ENCODE peak calls at places on chromosomes 6 and 20, in five cellular contexts. Q is CD8-positive, alpha-beta memory T cell; E is A549; R is Karpas-422; L is heart right ventricle. F is an unnamed sample. For H3K4me1, the result is how much of the 10 kb centered on the place peaks cover.

GRCh38 chr6:12483712-12484111 is 193.6 kb downstream of the EDN1 start:
- DNase-seq in Q (no peak), E (peak), R (no peak), L (no peak), F (no peak)

GRCh38 chr6:161487694-161488093 is 213.8 kb upstream of the AGPAT4 start:
- DNase-seq in Q (no peak), E (peak), R (no peak), L (no peak), F (no peak)

GRCh38 chr6:26155066-26155925 is 68.1 kb downstream of the HFE start:
- DNase-seq in Q (no peak), E (peak), R (peak), L (peak), F (no peak)

GRCh38 chr20:8755340-8756118 is 313.4 kb upstream of the PLCB4 start:
- DNase-seq in Q (no peak), E (no peak), R (no peak), L (no peak), F (no peak)

GRCh38 chr6:69232506-69233194 is 564.2 kb downstream of the LMBRD1 start:
- DNase-seq in Q (no peak), E (peak), R (peak), L (peak), F (peak)

GRCh38 chr6:35629876-35630378 is 58.8 kb downstream of the FKBP5 start:
- DNase-seq in Q (no peak), E (no peak), R (no peak), L (no peak), F (no peak)

GRCh38 chr6:7467007-7467897 is 74.2 kb upstream of the DSP start:
- DNase-seq in Q (no peak), E (peak), R (no peak), L (no peak), F (no peak)

GRCh38 chr6:85911067-85911466 is 268.4 kb upstream of the SYNCRIP start:
- DNase-seq in Q (no peak), E (no peak), R (no peak), L (no peak), F (no peak)

GRCh38 chr6:32763417-32763816 is at the start of gene HLA-DQB2:
- DNase-seq in Q (no peak), E (no peak), R (no peak), L (no peak), F (no peak)

GRCh38 chr6:135114355-135115145 is 59.9 kb upstream of the HBS1L start:
- DNase-seq in Q (no peak), E (no peak), R (peak), L (no peak), F (no peak)

GRCh38 chr6:166595949-166596348 is 9.5 kb upstream of the RAMACL start:
- DNase-seq in Q (no peak), E (no peak), R (no peak), L (no peak), F (no peak)

GRCh38 chr6:18327621-18328548 is 59.3 kb upstream of the RNF144B start:
- DNase-seq in Q (no peak), E (no peak), R (peak), L (no peak), F (no peak)

GRCh38 chr6:89564752-89565427 is 73.7 kb downstream of the LYRM2 start:
- DNase-seq in Q (no peak), E (no peak), R (no peak), L (no peak), F (peak)

GRCh38 chr6:129638055-129639019 is 71.6 kb downstream of the ARHGAP18 start:
- DNase-seq in Q (no peak), E (peak), R (no peak), L (no peak), F (no peak)

GRCh38 chr20:22524393-22525015 is 59.9 kb downstream of the FOXA2 start:
- DNase-seq in Q (no peak), E (no peak), R (no peak), L (no peak), F (no peak)

GRCh38 chr6:12363651-12364381 is 73.7 kb downstream of the EDN1 start:
- DNase-seq in Q (no peak), E (peak), R (peak), L (no peak), F (no peak)

GRCh38 chr20:47392015-47392720 is 35.7 kb upstream of the ZMYND8 start:
- DNase-seq in Q (no peak), E (peak), R (peak), L (no peak), F (no peak)

GRCh38 chr20:20699144-20699543 is 13.3 kb downstream of the RALGAPA2 start:
- DNase-seq in Q (no peak), E (peak), R (no peak), L (no peak), F (no peak)

GRCh38 chr20:2767768-2768631 is 32.4 kb downstream of the CPXM1 start:
- DNase-seq in Q (no peak), E (no peak), R (no peak), L (peak), F (peak)

GRCh38 chr6:30041821-30042220 is 19.2 kb upstream of the POLR1H start:
- DNase-seq in Q (no peak), E (no peak), R (peak), L (no peak), F (no peak)

GRCh38 chr6:1778693-1779235 is 169.0 kb downstream of the FOXC1 start:
- DNase-seq in Q (no peak), E (no peak), R (no peak), L (no peak), F (no peak)

GRCh38 chr6:31952140-31952805 is 6.4 kb downstream of the CFB start:
- DNase-seq in Q (no peak), E (peak), R (no peak), L (peak), F (no peak)

GRCh38 chr6:145699462-145699861 is 35.9 kb downstream of the EPM2A start:
- DNase-seq in Q (no peak), E (peak), R (no peak), L (no peak), F (no peak)

GRCh38 chr6:33504486-33504885 is 50.1 kb downstream of the ZBTB9 start:
- DNase-seq in Q (no peak), E (no peak), R (no peak), L (no peak), F (no peak)

GRCh38 chr6:2988426-2989331 is 11.0 kb upstream of the NQO2 start:
- DNase-seq in Q (peak), E (peak), R (peak), L (peak), F (peak)

GRCh38 chr6:34383171-34383631 is 9.3 kb downstream of the NUDT3 start:
- DNase-seq in Q (no peak), E (no peak), R (no peak), L (no peak), F (no peak)

GRCh38 chr6:27205375-27206278 is 41.9 kb upstream of the PRSS16 start:
- DNase-seq in Q (no peak), E (no peak), R (no peak), L (no peak), F (no peak)

GRCh38 chr20:4889446-4889845 is 111.9 kb downstream of the SLC23A2 start:
- DNase-seq in Q (no peak), E (no peak), R (no peak), L (no peak), F (no peak)

GRCh38 chr6:90179190-90180169 is 117.2 kb downstream of the BACH2 start:
- DNase-seq in Q (no peak), E (no peak), R (peak), L (no peak), F (no peak)

GRCh38 chr20:46348231-46348803 is 40.0 kb upstream of the CDH22 start:
- DNase-seq in Q (no peak), E (peak), R (peak), L (no peak), F (no peak)

DNA sequence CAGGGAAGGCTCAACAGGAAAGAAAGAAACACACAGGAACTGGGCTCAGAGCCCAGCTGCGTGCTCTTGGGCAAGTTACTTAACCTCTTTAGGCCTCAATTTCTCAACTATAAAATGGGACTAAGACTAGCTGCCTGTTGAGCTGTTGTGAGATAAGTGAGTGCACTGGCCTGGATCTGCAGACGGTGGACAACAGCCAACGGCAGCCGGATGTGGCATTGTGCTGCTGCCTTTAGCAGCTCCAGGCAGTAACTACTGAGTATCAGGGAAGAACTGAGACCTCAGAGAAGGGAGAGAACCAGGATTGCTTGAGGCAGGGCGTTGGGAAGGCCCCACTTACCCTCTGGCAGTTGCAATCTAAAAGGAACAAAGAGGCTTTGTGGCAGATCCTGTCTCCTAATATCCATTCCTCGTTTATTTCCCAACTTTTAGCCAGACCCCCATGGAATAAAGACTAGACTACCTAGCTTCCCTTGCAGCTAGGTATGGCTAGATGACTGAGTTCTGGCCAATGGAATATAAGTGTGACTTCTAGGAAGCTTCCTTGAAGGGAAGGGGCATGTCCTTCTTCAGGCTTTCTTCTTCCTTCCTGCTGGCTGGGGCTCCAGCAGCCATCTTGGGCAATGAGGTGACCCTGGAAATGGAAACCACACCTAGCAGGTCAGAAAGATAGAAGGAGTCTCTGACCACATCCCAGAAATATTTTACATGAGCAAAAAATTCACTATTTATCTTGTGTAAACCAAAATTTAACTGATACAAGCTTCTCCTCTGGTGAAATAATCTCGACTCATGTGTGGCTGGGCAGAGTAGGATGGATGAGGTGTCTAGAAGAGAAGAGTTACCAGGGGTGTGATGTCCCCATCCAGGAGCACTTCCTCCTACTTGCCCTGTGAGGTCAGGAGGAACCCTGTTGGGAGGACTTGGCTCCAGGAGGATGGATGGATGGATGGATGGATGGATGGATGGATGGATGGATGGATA is 67.6 kb downstream of the MRPL14 start:
- DNase-seq in Q (no peak), E (no peak), R (no peak), L (peak), F (no peak)
- H3K4me1 ChIP-seq in Q (under half), E (half or more), R (under half), L (half or more), F (under half)

GRCh38 chr6:149580880-149581279 is 14.7 kb downstream of the GINM1 start:
- DNase-seq in Q (no peak), E (no peak), R (no peak), L (no peak), F (no peak)
- H3K4me1 ChIP-seq in Q (under half), E (under half), R (under half), L (under half), F (under half)

DNA sequence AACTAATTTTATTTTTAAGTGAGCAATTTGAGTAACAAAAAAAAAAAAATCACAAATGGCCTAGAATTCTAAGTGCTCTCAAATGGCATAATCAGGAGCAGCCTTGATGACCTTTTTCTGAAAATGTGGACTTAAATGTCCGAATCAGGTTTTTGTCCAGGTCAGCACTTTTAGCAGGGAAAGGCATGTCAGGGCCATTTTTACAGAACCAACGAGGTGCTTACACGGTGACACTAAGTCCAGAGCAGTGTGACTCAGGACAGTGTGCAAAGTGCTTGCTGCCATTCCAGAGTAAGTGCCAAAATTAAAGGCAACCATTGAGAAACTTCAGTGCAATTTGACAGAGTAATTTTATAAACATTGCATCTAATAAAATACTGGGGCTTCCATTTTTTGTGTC is 127.8 kb downstream of the KIF16B start:
- DNase-seq in Q (no peak), E (no peak), R (no peak), L (no peak), F (no peak)
- H3K4me1 ChIP-seq in Q (under half), E (under half), R (under half), L (under half), F (under half)

DNA sequence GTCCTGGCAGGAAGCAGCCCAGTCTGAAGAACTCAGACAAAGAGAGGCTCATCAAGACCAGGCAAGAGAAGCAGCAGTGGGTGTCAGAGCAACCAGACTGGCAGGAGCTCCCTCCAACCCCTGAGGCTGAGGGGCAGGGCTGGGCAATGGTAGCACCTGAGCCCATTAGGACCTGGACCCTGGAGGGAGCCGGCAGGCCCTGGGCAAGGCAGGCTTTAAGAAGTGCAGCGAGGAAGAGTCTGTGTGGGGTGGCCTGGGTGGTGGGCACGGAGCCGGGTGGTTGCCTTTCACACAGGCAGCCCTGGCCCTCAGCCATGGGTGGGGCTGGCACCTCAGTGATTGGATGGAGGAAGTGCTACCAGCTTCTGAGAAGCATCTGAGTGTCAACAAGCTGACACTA is 33.1 kb upstream of the IRF4 start:
- DNase-seq in Q (no peak), E (no peak), R (no peak), L (no peak), F (peak)
- H3K4me1 ChIP-seq in Q (under half), E (under half), R (under half), L (under half), F (under half)

DNA sequence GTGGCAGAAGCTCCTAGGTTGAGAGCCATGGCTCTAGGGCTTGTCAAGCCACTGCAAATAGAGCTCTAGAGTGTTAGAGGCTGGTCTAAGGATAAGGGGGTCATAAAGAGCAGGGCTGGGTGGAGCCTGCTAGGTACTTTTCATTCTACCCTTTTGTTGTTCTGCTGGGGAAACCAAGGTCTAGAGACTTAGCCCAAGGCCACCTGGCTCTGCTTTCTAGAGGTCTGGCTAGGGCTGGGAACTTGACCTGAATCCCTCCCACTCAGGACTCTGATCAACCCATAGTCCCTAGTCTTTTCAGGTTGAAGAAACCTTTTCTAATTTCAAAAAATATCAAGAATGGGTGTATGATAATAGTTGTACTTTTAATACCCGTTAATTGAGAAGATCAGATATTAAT is 13.7 kb downstream of the CHMP4B start:
- DNase-seq in Q (no peak), E (no peak), R (no peak), L (no peak), F (no peak)
- H3K4me1 ChIP-seq in Q (under half), E (under half), R (under half), L (half or more), F (under half)

DNA sequence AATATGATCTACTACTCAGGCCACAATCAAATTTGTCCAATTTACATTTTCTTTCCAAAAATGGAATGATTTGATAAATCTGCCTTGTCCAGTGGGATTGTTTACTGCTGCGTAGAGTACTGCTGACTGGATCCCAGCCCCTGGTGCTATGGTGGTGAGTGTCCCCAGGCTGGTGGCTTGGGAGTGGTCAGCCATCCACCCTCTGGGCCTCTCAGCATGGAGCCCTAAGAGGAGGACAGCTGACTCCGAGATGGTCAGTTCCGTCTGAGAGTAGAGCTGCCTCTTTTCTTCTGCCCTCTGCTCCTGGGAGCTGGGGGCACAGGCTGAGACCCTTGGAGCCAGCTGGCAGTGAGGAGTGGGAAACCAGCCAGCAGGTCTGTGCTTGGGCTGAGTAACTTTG is 22.7 kb downstream of the PRDM13 start:
- DNase-seq in Q (no peak), E (no peak), R (no peak), L (no peak), F (no peak)
- H3K4me1 ChIP-seq in Q (under half), E (under half), R (under half), L (under half), F (under half)

F was measured in tibial artery.